ENCODE peak calls at places on chromosomes 11 and 22, in nine cellular contexts. L is mammary epithelial cell; R is NCI-H446 treated with DMSO at 0.1 percent for 48 hours; G is NCI-H1930; X is stimulated activated CD4-positive, alpha-beta T cell treated with anti-CD3 and anti-CD28 coated beads, Interleukin-4, amount 100 ng/mL, for 48 hours; B is lung microvascular endothelial cell; C is posterior cingulate gyrus; T is mesendoderm; E is A549. F is an unnamed sample.

GRCh38 chr22:49954354-49954753 is 6.2 kb upstream of the PIM3 start:
- DNase-seq in L (no peak), R (no peak), G (no peak), X (no peak), B (no peak), C (no peak), T (no peak), E (no peak), F (no peak)

GRCh38 chr22:40325315-40325714 is 21.0 kb upstream of the ADSL start:
- DNase-seq in L (no peak), R (no peak), G (no peak), X (peak), B (no peak), C (no peak), T (no peak), E (no peak), F (no peak)

GRCh38 chr11:132844956-132845355 is 687.3 kb downstream of the OPCML start:
- DNase-seq in L (peak), R (no peak), G (no peak), X (no peak), B (no peak), C (no peak), T (peak), E (no peak), F (no peak)

GRCh38 chr11:111676878-111677585 is 74.8 kb downstream of the SIK2 start:
- DNase-seq in L (peak), R (no peak), G (no peak), X (no peak), B (peak), C (peak), T (no peak), E (no peak), F (no peak)

GRCh38 chr22:47289316-47289985 is 527.0 kb downstream of the TBC1D22A start:
- DNase-seq in L (no peak), R (no peak), G (no peak), X (no peak), B (no peak), C (peak), T (no peak), E (no peak), F (no peak)

GRCh38 chr11:131195801-131196517 is 174.5 kb upstream of the NTM start:
- DNase-seq in L (no peak), R (peak), G (no peak), X (no peak), B (no peak), C (peak), T (no peak), E (no peak), F (no peak)

GRCh38 chr22:50603511-50604255 is 3.1 kb downstream of the MAPK8IP2 start:
- DNase-seq in L (no peak), R (no peak), G (no peak), X (no peak), B (no peak), C (peak), T (no peak), E (no peak), F (no peak)

GRCh38 chr22:44133901-44134511 is 46.7 kb upstream of the PARVG start:
- DNase-seq in L (no peak), R (no peak), G (no peak), X (no peak), B (peak), C (peak), T (no peak), E (no peak), F (no peak)

GRCh38 chr11:114762437-114762836 is 84.1 kb downstream of the NXPE2 start:
- DNase-seq in L (peak), R (no peak), G (peak), X (no peak), B (peak), C (peak), T (peak), E (peak), F (no peak)

GRCh38 chr11:72700026-72700610 is 25.9 kb upstream of the PDE2A start:
- DNase-seq in L (no peak), R (no peak), G (no peak), X (no peak), B (peak), C (no peak), T (peak), E (no peak), F (no peak)

F was measured in D721Med.